ENCODE peak calls at places on chromosomes 3 and 15, in nine cellular contexts. F is A549; P is tibial nerve; M is T-helper 1 cell; X is cardiac muscle cell; E is stimulated activated CD8-positive, alpha-beta memory T cell treated with anti-CD3 and anti-CD28 coated beads, Interleukin-15, amount 100 ng/mL, for 24 hours; T is AG09319; R is HEK293T; B is H4. L is an unnamed sample.

GRCh38 chr3:164539215-164539614 is 539.1 kb downstream of the SI start:
- DNase-seq in F (no peak), P (no peak), M (no peak), X (no peak), E (no peak), T (no peak), R (no peak), B (no peak), L (no peak)

GRCh38 chr3:25830373-25831305 is 40.7 kb downstream of the OXSM start:
- DNase-seq in F (no peak), P (no peak), M (no peak), X (no peak), E (no peak), T (no peak), R (no peak), B (no peak), L (no peak)

GRCh38 chr15:34799149-34799824 is 3.9 kb upstream of the ACTC1 start:
- DNase-seq in F (peak; percentile 21), P (no peak), M (no peak), X (peak; percentile 68), E (no peak), T (no peak), R (no peak), B (peak; percentile 61), L (no peak)

GRCh38 chr15:31396881-31397560 is 70.4 kb downstream of the KLF13 start:
- DNase-seq in F (peak; percentile 92), P (peak; percentile 89), M (no peak), X (peak; percentile 89), E (no peak), T (peak; percentile 43), R (peak; percentile 55), B (peak; percentile 85), L (peak; percentile 52)

GRCh38 chr3:127735767-127736693 is 63.3 kb downstream of the ABTB1 start:
- DNase-seq in F (peak; percentile 24), P (no peak), M (no peak), X (no peak), E (no peak), T (peak; percentile 44), R (no peak), B (peak; percentile 79), L (peak; percentile 74)

GRCh38 chr3:129327510-129327909 is 48.8 kb downstream of the HMCES start:
- DNase-seq in F (no peak), P (no peak), M (no peak), X (no peak), E (no peak), T (no peak), R (no peak), B (no peak), L (no peak)

GRCh38 chr3:197795200-197795599 is 4.1 kb downstream of the LRCH3 start:
- DNase-seq in F (peak; percentile 50), P (no peak), M (no peak), X (no peak), E (no peak), T (peak; percentile 57), R (no peak), B (no peak), L (peak; percentile 48)

GRCh38 chr15:35206060-35206675 is 121.1 kb upstream of the NANOGP8 start:
- DNase-seq in F (peak; percentile 55), P (no peak), M (peak; percentile 3), X (no peak), E (no peak), T (no peak), R (no peak), B (peak; percentile 7), L (peak; percentile 1)

GRCh38 chr15:67917636-67918035 is 77.8 kb upstream of the RNU6-1 start:
- DNase-seq in F (no peak), P (no peak), M (no peak), X (no peak), E (no peak), T (no peak), R (no peak), B (no peak), L (no peak)

GRCh38 chr15:59283717-59284336 is 77.2 kb downstream of the LDHAL6B start:
- DNase-seq in F (peak; percentile 99), P (no peak), M (no peak), X (no peak), E (no peak), T (no peak), R (no peak), B (peak; percentile 50), L (no peak)

GRCh38 chr3:187763850-187764648 is 18.8 kb upstream of the BCL6 start:
- DNase-seq in F (no peak), P (no peak), M (no peak), X (no peak), E (no peak), T (no peak), R (no peak), B (no peak), L (no peak)

GRCh38 chr3:177521305-177521704 is 324.0 kb upstream of the TBL1XR1 start:
- DNase-seq in F (no peak), P (no peak), M (no peak), X (no peak), E (no peak), T (no peak), R (no peak), B (no peak), L (no peak)

GRCh38 chr15:42286445-42287029 is 13.3 kb upstream of the TMEM87A start:
- DNase-seq in F (no peak), P (no peak), M (no peak), X (no peak), E (no peak), T (peak; percentile 40), R (no peak), B (no peak), L (no peak)

GRCh38 chr3:114155370-114155821 is 23.5 kb downstream of the DRD3 start:
- DNase-seq in F (peak; percentile 61), P (no peak), M (peak; percentile 25), X (peak; percentile 34), E (no peak), T (no peak), R (peak; percentile 44), B (peak; percentile 45), L (no peak)

GRCh38 chr3:55271549-55271948 is 215.6 kb downstream of the WNT5A start:
- DNase-seq in F (no peak), P (no peak), M (no peak), X (no peak), E (no peak), T (no peak), R (no peak), B (no peak), L (no peak)

GRCh38 chr3:37962906-37963486 is 27.6 kb upstream of the VILL start:
- DNase-seq in F (no peak), P (no peak), M (no peak), X (no peak), E (no peak), T (no peak), R (no peak), B (no peak), L (peak; percentile 64)

GRCh38 chr3:194194051-194194756 is 58.3 kb downstream of the HES1 start:
- DNase-seq in F (no peak), P (no peak), M (no peak), X (no peak), E (no peak), T (no peak), R (no peak), B (no peak), L (no peak)

GRCh38 chr3:32685604-32686185 is 707 bp downstream of the CNOT10 start:
- DNase-seq in F (peak; percentile 30), P (no peak), M (no peak), X (no peak), E (no peak), T (no peak), R (no peak), B (no peak), L (peak; percentile 12)

GRCh38 chr3:72798552-72799195 is 49.6 kb downstream of the SHQ1 start:
- DNase-seq in F (no peak), P (no peak), M (no peak), X (peak; percentile 19), E (no peak), T (no peak), R (no peak), B (no peak), L (no peak)

GRCh38 chr3:20043398-20043797 is 3.2 kb downstream of the KAT2B start:
- DNase-seq in F (no peak), P (peak; percentile 78), M (peak; percentile 57), X (no peak), E (no peak), T (no peak), R (no peak), B (peak; percentile 13), L (no peak)

GRCh38 chr3:183285828-183286457 is 32.9 kb downstream of the B3GNT5 start:
- DNase-seq in F (peak; percentile 95), P (peak; percentile 51), M (peak; percentile 96), X (no peak), E (peak; percentile 72), T (peak; percentile 78), R (no peak), B (peak; percentile 100), L (peak; percentile 88)

GRCh38 chr3:172034786-172035685 is 4.3 kb upstream of the FNDC3B start:
- DNase-seq in F (peak; percentile 32), P (no peak), M (peak; percentile 46), X (no peak), E (no peak), T (no peak), R (peak; percentile 51), B (peak; percentile 52), L (peak; percentile 42)

GRCh38 chr3:135218304-135218703 is 423.2 kb downstream of the EPHB1 start:
- DNase-seq in F (no peak), P (no peak), M (no peak), X (no peak), E (no peak), T (no peak), R (no peak), B (no peak), L (no peak)

GRCh38 chr3:124386006-124386405 is 344.2 kb upstream of the UMPS start:
- DNase-seq in F (no peak), P (no peak), M (no peak), X (no peak), E (no peak), T (no peak), R (no peak), B (no peak), L (no peak)

GRCh38 chr15:49115062-49115461 is 40.3 kb downstream of the COPS2 start:
- DNase-seq in F (no peak), P (no peak), M (no peak), X (no peak), E (no peak), T (no peak), R (no peak), B (no peak), L (no peak)

GRCh38 chr15:78353093-78353492 is 12.9 kb downstream of the CRABP1 start:
- DNase-seq in F (peak; percentile 70), P (no peak), M (no peak), X (no peak), E (no peak), T (no peak), R (peak; percentile 59), B (peak; percentile 57), L (no peak)

GRCh38 chr3:183584246-183584913 is 28.9 kb upstream of the KLHL6 start:
- DNase-seq in F (no peak), P (peak; percentile 17), M (no peak), X (peak; percentile 21), E (no peak), T (peak; percentile 18), R (no peak), B (no peak), L (peak; percentile 64)

GRCh38 chr3:48614044-48614443 is 4.6 kb upstream of the UQCRC1 start:
- DNase-seq in F (no peak), P (no peak), M (peak; percentile 48), X (no peak), E (no peak), T (peak; percentile 57), R (no peak), B (no peak), L (peak; percentile 48)

GRCh38 chr3:179929091-179929529 is 107.6 kb downstream of the PEX5L start:
- DNase-seq in F (peak; percentile 57), P (peak; percentile 28), M (peak; percentile 42), X (peak; percentile 78), E (no peak), T (peak; percentile 37), R (peak; percentile 22), B (peak; percentile 66), L (peak; percentile 58)

GRCh38 chr3:23567917-23568316 is 237.8 kb upstream of the UBE2E1 start:
- DNase-seq in F (peak; percentile 40), P (no peak), M (no peak), X (no peak), E (no peak), T (peak; percentile 3), R (no peak), B (peak; percentile 75), L (peak; percentile 97)

GRCh38 chr3:149269687-149270086 is 48.1 kb upstream of the CP start:
- DNase-seq in F (no peak), P (no peak), M (no peak), X (no peak), E (no peak), T (no peak), R (no peak), B (no peak), L (no peak)